ENCODE peak calls at places on chromosomes 12 and 14, in nine cellular contexts. A is OCI-LY7, K is left ventricle myocardium inferior, J is stomach, V is A549, U is upper lobe of right lung, Z is psoas muscle, G is tibial artery, S is pancreas. D is an unnamed sample. For H3K4me1, the result is how much of the 10 kb centered on the place peaks cover.

GRCh38 chr14:94717808-94718207 is 52.1 kb downstream of the GSC start:
- DNase-seq in A (no peak), K (no peak), J (no peak), V (no peak), U (no peak), Z (no peak), G (no peak), S (no peak), D (no peak)

GRCh38 chr14:67557118-67557517 is 24.0 kb downstream of the PLEKHH1 start:
- DNase-seq in A (no peak), K (no peak), J (no peak), V (no peak), U (no peak), Z (no peak), G (no peak), S (no peak), D (no peak)

GRCh38 chr12:64990991-64991570 is 130.0 kb downstream of the WIF1 start:
- DNase-seq in A (no peak), K (no peak), J (no peak), V (no peak), U (no peak), Z (no peak), G (no peak), S (no peak), D (no peak)

GRCh38 chr12:94679554-94679953 is 29.2 kb upstream of the TMCC3 start:
- DNase-seq in A (no peak), K (no peak), J (no peak), V (no peak), U (no peak), Z (no peak), G (no peak), S (no peak), D (no peak)

GRCh38 chr14:63800651-63801385 is 52.0 kb upstream of the SYNE2 start:
- DNase-seq in A (no peak), K (no peak), J (no peak), V (no peak), U (no peak), Z (no peak), G (no peak), S (no peak), D (no peak)

GRCh38 chr12:89862511-89863331 is 154.1 kb upstream of the ATP2B1 start:
- DNase-seq in A (peak), K (no peak), J (no peak), V (no peak), U (no peak), Z (no peak), G (peak), S (no peak), D (peak)

GRCh38 chr12:6018265-6018664 is 73.2 kb upstream of the ANO2 start:
- DNase-seq in A (no peak), K (no peak), J (no peak), V (no peak), U (no peak), Z (no peak), G (no peak), S (no peak), D (no peak)

GRCh38 chr12:129589503-129589902 is 314.3 kb downstream of the TMEM132D start:
- DNase-seq in A (no peak), K (no peak), J (no peak), V (no peak), U (no peak), Z (no peak), G (no peak), S (no peak), D (no peak)

GRCh38 chr12:123113038-123113437 is 37.9 kb downstream of the PITPNM2 start:
- DNase-seq in A (no peak), K (no peak), J (no peak), V (no peak), U (no peak), Z (no peak), G (no peak), S (no peak), D (no peak)

GRCh38 chr12:55142896-55143870 is 17.0 kb downstream of the OR9K2 start:
- DNase-seq in A (peak), K (no peak), J (peak), V (peak), U (no peak), Z (no peak), G (no peak), S (no peak), D (no peak)

GRCh38 chr12:6770600-6770999 is 1.7 kb upstream of the LAG3 start:
- DNase-seq in A (no peak), K (no peak), J (no peak), V (no peak), U (no peak), Z (no peak), G (no peak), S (no peak), D (no peak)

GRCh38 chr14:36162267-36162666 is 14.3 kb downstream of the PTCSC3 start:
- DNase-seq in A (no peak), K (no peak), J (no peak), V (no peak), U (no peak), Z (no peak), G (no peak), S (no peak), D (no peak)

GRCh38 chr12:17016116-17016864 is 410.3 kb upstream of the LMO3 start:
- DNase-seq in A (no peak), K (no peak), J (no peak), V (no peak), U (no peak), Z (no peak), G (no peak), S (no peak), D (no peak)

GRCh38 chr12:32895688-32896437 is 714 bp downstream of the PKP2 start:
- DNase-seq in A (no peak), K (peak), J (peak), V (peak), U (no peak), Z (no peak), G (no peak), S (peak), D (peak)

GRCh38 chr12:2640709-2641108 is 154.1 kb upstream of the FKBP4 start:
- DNase-seq in A (no peak), K (peak), J (peak), V (peak), U (peak), Z (peak), G (peak), S (no peak), D (no peak)

GRCh38 chr12:107480836-107481608 is 204.6 kb upstream of the PWP1 start:
- DNase-seq in A (no peak), K (no peak), J (no peak), V (no peak), U (no peak), Z (no peak), G (no peak), S (no peak), D (no peak)

GRCh38 chr12:90028620-90029051 is 320.0 kb upstream of the ATP2B1 start:
- DNase-seq in A (no peak), K (no peak), J (no peak), V (no peak), U (no peak), Z (no peak), G (no peak), S (no peak), D (no peak)

GRCh38 chr12:6323340-6323994 is 13.0 kb downstream of the PLEKHG6 start:
- DNase-seq in A (peak), K (no peak), J (peak), V (peak), U (no peak), Z (peak), G (no peak), S (no peak), D (no peak)

GRCh38 chr12:105278043-105278697 is 42.2 kb upstream of the APPL2 start:
- DNase-seq in A (peak), K (no peak), J (peak), V (peak), U (no peak), Z (no peak), G (peak), S (no peak), D (no peak)

GRCh38 chr12:12511895-12512674 is 50.6 kb downstream of the DUSP16 start:
- DNase-seq in A (no peak), K (no peak), J (no peak), V (no peak), U (no peak), Z (no peak), G (no peak), S (no peak), D (no peak)

GRCh38 chr12:128910629-128911028 is 57.4 kb downstream of the GLT1D1 start:
- DNase-seq in A (no peak), K (no peak), J (no peak), V (no peak), U (no peak), Z (no peak), G (no peak), S (no peak), D (no peak)

GRCh38 chr14:88218119-88218915 is 104.8 kb downstream of the KCNK10 start:
- DNase-seq in A (no peak), K (no peak), J (no peak), V (no peak), U (no peak), Z (no peak), G (no peak), S (no peak), D (no peak)

GRCh38 chr12:131557310-131557709 is 153.6 kb upstream of the SFSWAP start:
- DNase-seq in A (no peak), K (no peak), J (no peak), V (no peak), U (no peak), Z (no peak), G (no peak), S (no peak), D (no peak)

GRCh38 chr12:66538970-66539369 is 139.9 kb downstream of the GRIP1 start:
- DNase-seq in A (no peak), K (no peak), J (no peak), V (no peak), U (no peak), Z (no peak), G (no peak), S (no peak), D (no peak)

GRCh38 chr14:64979336-64980074 is 7.2 kb upstream of the FNTB start:
- DNase-seq in A (no peak), K (no peak), J (no peak), V (no peak), U (no peak), Z (no peak), G (no peak), S (no peak), D (no peak)

GRCh38 chr12:19847294-19848059 is 408.2 kb downstream of the AEBP2 start:
- DNase-seq in A (peak), K (peak), J (no peak), V (no peak), U (no peak), Z (no peak), G (no peak), S (no peak), D (no peak)
- H3K4me3 ChIP-seq in A (no peak), K (peak), J (no peak), V (no peak), U (no peak), Z (no peak), G (peak), S (no peak), D (no peak)

GRCh38 chr12:97753332-97753731 is 290.7 kb downstream of the RMST start:
- DNase-seq in A (no peak), K (no peak), J (no peak), V (no peak), U (no peak), Z (no peak), G (no peak), S (no peak), D (no peak)

GRCh38 chr12:97748298-97748697 is 285.7 kb downstream of the RMST start:
- DNase-seq in A (no peak), K (no peak), J (no peak), V (no peak), U (no peak), Z (no peak), G (no peak), S (no peak), D (no peak)

GRCh38 chr12:97752129-97752528 is 289.5 kb downstream of the RMST start:
- DNase-seq in A (no peak), K (no peak), J (no peak), V (no peak), U (no peak), Z (no peak), G (no peak), S (no peak), D (no peak)

GRCh38 chr12:97754306-97754705 is 291.7 kb downstream of the RMST start:
- DNase-seq in A (no peak), K (no peak), J (no peak), V (no peak), U (no peak), Z (no peak), G (no peak), S (no peak), D (no peak)

GRCh38 chr12:97751704-97752103 is 289.1 kb downstream of the RMST start:
- DNase-seq in A (no peak), K (no peak), J (no peak), V (no peak), U (no peak), Z (no peak), G (no peak), S (no peak), D (no peak)
- H3K4me1 ChIP-seq in A (under half), K (under half), J (under half), V (under half), U (under half), Z (under half), G (under half), S (under half), D (under half)

GRCh38 chr12:15770021-15770420 is 19.2 kb downstream of the EPS8 start:
- DNase-seq in A (no peak), K (no peak), J (no peak), V (no peak), U (no peak), Z (no peak), G (no peak), S (no peak), D (no peak)

GRCh38 chr12:15774819-15775218 is 14.4 kb downstream of the EPS8 start:
- DNase-seq in A (no peak), K (no peak), J (no peak), V (no peak), U (no peak), Z (no peak), G (no peak), S (no peak), D (no peak)

GRCh38 chr12:15776532-15776931 is 12.7 kb downstream of the EPS8 start:
- DNase-seq in A (no peak), K (no peak), J (no peak), V (no peak), U (no peak), Z (no peak), G (no peak), S (no peak), D (no peak)

GRCh38 chr12:15770581-15770980 is 18.6 kb downstream of the EPS8 start:
- DNase-seq in A (no peak), K (no peak), J (no peak), V (no peak), U (no peak), Z (no peak), G (no peak), S (no peak), D (no peak)

DNA sequence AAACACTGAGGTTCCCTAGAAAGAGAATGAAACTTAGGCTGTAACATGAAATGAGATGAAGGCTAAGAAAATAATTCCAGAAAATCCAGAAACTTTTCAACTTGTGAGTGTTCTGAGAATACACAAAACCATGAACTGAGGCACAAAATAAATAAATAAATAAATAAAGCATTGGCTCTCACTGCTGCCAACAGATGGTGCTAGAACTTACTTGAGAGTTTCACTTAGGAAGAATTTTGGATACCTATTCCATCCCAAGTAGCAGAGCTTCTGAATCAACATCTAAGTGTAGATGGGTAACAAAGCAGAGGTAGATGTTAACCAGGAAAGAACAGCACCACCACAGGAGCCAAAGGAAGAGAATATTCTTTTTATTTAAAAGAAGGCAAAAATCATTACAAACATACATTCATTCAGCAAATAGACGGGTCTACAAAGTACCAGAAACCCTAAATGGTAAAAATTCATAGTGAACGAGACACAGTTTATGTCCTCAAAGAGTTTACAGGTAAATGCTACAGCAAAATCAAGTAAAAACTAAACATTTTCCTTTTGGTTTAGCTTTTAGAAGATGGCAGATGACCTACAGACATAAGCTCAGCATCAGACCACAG is 16.7 kb downstream of the EPS8 start:
- DNase-seq in A (peak), K (no peak), J (no peak), V (no peak), U (no peak), Z (no peak), G (no peak), S (no peak), D (no peak)
- TF ChIP-seq CTCF in A (peak), K (peak), J (no peak), V (peak), U (peak), Z (peak), G (peak), S (no peak), D (peak)

GRCh38 chr14:55354500-55354899 is 57.1 kb downstream of the ATG14 start:
- DNase-seq in A (peak), K (peak), J (peak), V (peak), U (no peak), Z (peak), G (no peak), S (no peak), D (peak)
- H3K4me3 ChIP-seq in A (no peak), K (no peak), J (no peak), V (no peak), U (no peak), Z (no peak), G (no peak), S (no peak), D (no peak)

DNA sequence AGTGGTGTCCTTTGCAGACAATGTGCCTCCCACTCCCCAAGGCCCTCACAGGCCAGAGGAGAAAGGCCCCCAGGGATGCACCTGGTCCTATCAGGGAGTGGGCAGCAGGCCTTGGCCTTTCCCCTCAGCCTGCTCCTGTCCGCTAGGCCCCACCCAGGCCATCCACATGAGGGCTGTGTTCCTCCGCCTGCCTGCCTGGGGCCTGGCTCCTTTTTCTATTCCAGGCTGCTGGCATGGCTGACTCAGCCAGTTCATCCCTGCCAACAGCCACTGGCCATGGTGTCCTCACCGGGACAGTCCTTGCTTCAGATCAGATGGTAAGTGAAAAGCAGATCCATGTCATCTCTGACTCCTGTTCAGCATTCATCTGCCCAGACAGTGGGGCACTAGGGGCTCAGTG is 13.4 kb downstream of the ISM2 start:
- DNase-seq in A (no peak), K (no peak), J (no peak), V (no peak), U (peak), Z (no peak), G (no peak), S (no peak), D (no peak)
- H3K4me1 ChIP-seq in A (under half), K (under half), J (under half), V (under half), U (under half), Z (under half), G (under half), S (under half), D (under half)

GRCh38 chr14:96698846-96699543 is 98.2 kb upstream of the VRK1 start:
- DNase-seq in A (no peak), K (no peak), J (no peak), V (no peak), U (no peak), Z (no peak), G (no peak), S (no peak), D (no peak)
- TF ChIP-seq CTCF in A (peak), K (no peak), J (no peak), V (no peak), U (no peak), Z (no peak), G (no peak), S (no peak), D (no peak)

GRCh38 chr14:97267509-97267908 is 470.3 kb downstream of the VRK1 start:
- DNase-seq in A (no peak), K (no peak), J (no peak), V (no peak), U (no peak), Z (no peak), G (no peak), S (no peak), D (no peak)
- H3K4me3 ChIP-seq in A (no peak), K (no peak), J (no peak), V (no peak), U (no peak), Z (no peak), G (no peak), S (no peak), D (no peak)